ENCODE peak calls at places on chromosomes 3 and 15, in eight cellular contexts. R is GM23338; M is CD8-positive, alpha-beta T cell; I is brain microvascular endothelial cell; B is RWPE1; D is mammary epithelial cell; N is GM10248; Y is ovary. G is an unnamed sample.

GRCh38 chr15:88896339-88897033 is 1.1 kb upstream of the HAPLN3 start:
- DNase-seq in R (no peak), M (no peak), I (no peak), B (no peak), D (no peak), N (no peak), Y (no peak), G (no peak)

GRCh38 chr15:68691667-68692066 is 112.9 kb downstream of the CORO2B start:
- DNase-seq in R (no peak), M (no peak), I (no peak), B (no peak), D (no peak), N (no peak), Y (no peak), G (no peak)

GRCh38 chr15:95929232-95929846 is 401.2 kb upstream of the NR2F2 start:
- DNase-seq in R (no peak), M (no peak), I (no peak), B (no peak), D (peak; percentile 26), N (no peak), Y (no peak), G (peak; percentile 20)

GRCh38 chr3:16199769-16200168 is 25.3 kb downstream of the GALNT15 start:
- DNase-seq in R (no peak), M (no peak), I (no peak), B (no peak), D (no peak), N (no peak), Y (no peak), G (no peak)

GRCh38 chr3:47323431-47324277 is 40.9 kb downstream of the KLHL18 start:
- DNase-seq in R (no peak), M (no peak), I (peak; percentile 28), B (peak; percentile 63), D (peak; percentile 82), N (no peak), Y (no peak), G (no peak)

GRCh38 chr3:185807455-185808068 is 17.3 kb downstream of the IGF2BP2 start:
- DNase-seq in R (peak; percentile 55), M (no peak), I (peak; percentile 98), B (peak; percentile 35), D (peak; percentile 97), N (no peak), Y (no peak), G (no peak)

GRCh38 chr3:33582234-33582633 is 135.8 kb downstream of the CLASP2 start:
- DNase-seq in R (peak; percentile 28), M (no peak), I (no peak), B (no peak), D (no peak), N (no peak), Y (no peak), G (no peak)

GRCh38 chr3:40624189-40624754 is 99.5 kb downstream of the ZNF621 start:
- DNase-seq in R (no peak), M (no peak), I (no peak), B (no peak), D (no peak), N (no peak), Y (no peak), G (no peak)

GRCh38 chr3:29319798-29320197 is 38.9 kb downstream of the RBMS3 start:
- DNase-seq in R (no peak), M (no peak), I (no peak), B (no peak), D (no peak), N (no peak), Y (no peak), G (no peak)

GRCh38 chr3:77873599-77873998 is 833.7 kb downstream of the ROBO2 start:
- DNase-seq in R (no peak), M (no peak), I (no peak), B (no peak), D (no peak), N (no peak), Y (no peak), G (no peak)

GRCh38 chr3:76997733-76998132 is 42.2 kb upstream of the ROBO2 start:
- DNase-seq in R (no peak), M (no peak), I (no peak), B (peak; percentile 11), D (no peak), N (no peak), Y (no peak), G (no peak)

GRCh38 chr3:52407779-52408178 is 37.1 kb downstream of the SEMA3G start:
- DNase-seq in R (no peak), M (no peak), I (no peak), B (no peak), D (no peak), N (no peak), Y (peak; percentile 50), G (no peak)

GRCh38 chr3:72396899-72397298 is 451.3 kb downstream of the SHQ1 start:
- DNase-seq in R (no peak), M (no peak), I (no peak), B (no peak), D (no peak), N (no peak), Y (no peak), G (no peak)

GRCh38 chr15:57376695-57377477 is 581 bp downstream of the CGNL1 start:
- DNase-seq in R (peak; percentile 75), M (no peak), I (no peak), B (peak; percentile 38), D (peak; percentile 26), N (no peak), Y (peak; percentile 41), G (no peak)

GRCh38 chr15:75350601-75351331 is 3.9 kb downstream of the NEIL1 start:
- DNase-seq in R (no peak), M (no peak), I (no peak), B (no peak), D (no peak), N (no peak), Y (no peak), G (no peak)

GRCh38 chr15:64596701-64597468 is 136.5 kb downstream of the ZNF609 start:
- DNase-seq in R (peak; percentile 86), M (peak; percentile 27), I (peak; percentile 40), B (no peak), D (no peak), N (peak; percentile 42), Y (no peak), G (peak; percentile 24)

GRCh38 chr15:63494406-63494805 is 10.0 kb upstream of the USP3 start:
- DNase-seq in R (no peak), M (peak; percentile 24), I (no peak), B (no peak), D (no peak), N (no peak), Y (no peak), G (no peak)
- TF ChIP-seq CTCF in R (no peak), M (no peak), I (no peak), B (no peak), D (no peak), N (no peak), Y (no peak), G (no peak)

GRCh38 chr15:61479601-61480000 is 250.5 kb upstream of the RORA start:
- DNase-seq in R (no peak), M (no peak), I (peak; percentile 16), B (peak; percentile 53), D (peak; percentile 35), N (no peak), Y (no peak), G (no peak)

GRCh38 chr15:61480295-61480694 is 251.2 kb upstream of the RORA start:
- DNase-seq in R (no peak), M (no peak), I (peak; percentile 15), B (no peak), D (no peak), N (no peak), Y (no peak), G (no peak)

GRCh38 chr15:61483599-61483998 is 254.5 kb upstream of the RORA start:
- DNase-seq in R (peak; percentile 17), M (no peak), I (no peak), B (no peak), D (no peak), N (no peak), Y (no peak), G (no peak)

GRCh38 chr15:61480863-61481262 is 251.8 kb upstream of the RORA start:
- DNase-seq in R (no peak), M (no peak), I (peak; percentile 28), B (no peak), D (no peak), N (no peak), Y (no peak), G (no peak)
- TF ChIP-seq CTCF in R (no peak), M (no peak), I (no peak), B (no peak), D (no peak), N (no peak), Y (no peak), G (no peak)

GRCh38 chr3:62188547-62189375 is 184.6 kb downstream of the FEZF2 start:
- DNase-seq in R (peak; percentile 90), M (peak; percentile 45), I (peak; percentile 75), B (peak; percentile 61), D (peak; percentile 45), N (peak; percentile 80), Y (peak; percentile 78), G (peak; percentile 60)

GRCh38 chr3:62183087-62183486 is 190.3 kb downstream of the FEZF2 start:
- DNase-seq in R (no peak), M (no peak), I (no peak), B (no peak), D (no peak), N (no peak), Y (no peak), G (no peak)

GRCh38 chr3:62184559-62184958 is 188.8 kb downstream of the FEZF2 start:
- DNase-seq in R (peak; percentile 35), M (no peak), I (no peak), B (no peak), D (no peak), N (no peak), Y (no peak), G (no peak)

GRCh38 chr3:62189376-62189698 is 184.0 kb downstream of the FEZF2 start:
- DNase-seq in R (no peak), M (no peak), I (no peak), B (no peak), D (no peak), N (no peak), Y (no peak), G (no peak)

DNA sequence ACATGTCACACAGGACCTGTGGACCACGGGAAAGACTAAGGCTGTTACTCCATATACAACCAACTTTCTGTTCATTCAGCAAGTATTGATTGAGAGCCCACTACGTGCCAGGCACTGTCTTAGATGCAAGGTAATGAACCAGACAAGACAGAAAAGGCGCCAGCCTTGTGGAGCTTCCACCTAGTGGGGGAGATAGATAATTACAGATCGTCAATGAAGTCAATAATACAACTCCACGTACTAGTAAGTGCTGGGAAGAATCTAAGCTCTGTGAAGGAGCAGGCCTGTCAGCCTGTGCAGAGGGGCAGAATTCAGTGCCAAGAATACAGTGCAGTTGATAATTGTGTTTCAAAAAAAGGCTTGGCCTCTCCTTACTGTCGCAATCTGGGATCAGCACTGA is 186.4 kb downstream of the FEZF2 start:
- DNase-seq in R (peak; percentile 78), M (no peak), I (no peak), B (no peak), D (no peak), N (no peak), Y (peak; percentile 49), G (no peak)
- TF ChIP-seq CTCF in R (peak; percentile 63), M (no peak), I (peak; percentile 61), B (peak; percentile 24), D (peak; percentile 26), N (no peak), Y (no peak), G (peak; percentile 32)

DNA sequence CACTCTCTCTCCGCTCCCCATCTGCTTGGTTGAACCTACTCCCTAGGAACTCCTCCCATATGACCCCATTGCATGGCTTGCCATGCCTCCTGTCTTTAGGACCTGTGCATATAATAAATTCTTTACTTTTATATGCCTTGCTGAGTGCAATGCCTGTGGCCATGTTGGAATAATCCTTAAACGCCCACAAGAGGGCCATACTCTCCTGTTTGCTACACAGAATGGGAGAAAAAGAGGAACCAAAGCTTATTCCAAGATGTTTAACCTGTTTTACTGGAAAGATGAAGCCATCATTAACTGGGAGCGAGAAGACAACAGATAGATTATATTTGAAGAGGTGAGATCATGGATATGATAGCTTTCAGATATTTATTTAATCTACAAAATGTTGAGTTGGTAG is 1097.8 kb downstream of the NAALADL2 start:
- DNase-seq in R (peak; percentile 78), M (no peak), I (no peak), B (no peak), D (no peak), N (no peak), Y (no peak), G (no peak)
- TF ChIP-seq CTCF in R (peak; percentile 79), M (no peak), I (peak; percentile 49), B (no peak), D (no peak), N (no peak), Y (no peak), G (no peak)